ENCODE peak calls at places on chromosomes 4 and X, in eight cellular contexts. One of them, this sample, is unnamed.

GRCh38 chr4:156677136-156677535 is 294.5 kb downstream of the PDGFC start:
- DNase-seq in EL: peak
- DNase-seq in anterior cingulate cortex: no peak
- DNase-seq in C1 segment of cervical spinal cord: no peak
- DNase-seq in NCI-H1694 treated with DMSO at 0.1 percent for 48 hours: peak
- DNase-seq in heart right ventricle: no peak
- DNase-seq in choroid plexus epithelial cell: peak
- DNase-seq in NCI-H1092: no peak
- DNase-seq in this sample: peak

GRCh38 chr4:90127706-90128345 is 632 bp downstream of the CCSER1 start:
- DNase-seq in heart right ventricle: no peak
- DNase-seq in NCI-H1092: no peak
- DNase-seq in NCI-H1694 treated with DMSO at 0.1 percent for 48 hours: no peak
- DNase-seq in C1 segment of cervical spinal cord: no peak
- DNase-seq in anterior cingulate cortex: no peak
- DNase-seq in EL: no peak
- DNase-seq in choroid plexus epithelial cell: no peak
- DNase-seq in this sample: peak

GRCh38 chr4:55033296-55033695 is 92.1 kb downstream of the KDR start:
- DNase-seq in anterior cingulate cortex: no peak
- DNase-seq in C1 segment of cervical spinal cord: no peak
- DNase-seq in choroid plexus epithelial cell: no peak
- DNase-seq in NCI-H1092: no peak
- DNase-seq in heart right ventricle: no peak
- DNase-seq in EL: peak
- DNase-seq in NCI-H1694 treated with DMSO at 0.1 percent for 48 hours: no peak
- DNase-seq in this sample: no peak

GRCh38 chr4:658681-659667 is 15.1 kb downstream of the ATP5ME start:
- DNase-seq in choroid plexus epithelial cell: no peak
- DNase-seq in NCI-H1694 treated with DMSO at 0.1 percent for 48 hours: no peak
- DNase-seq in C1 segment of cervical spinal cord: no peak
- DNase-seq in EL: no peak
- DNase-seq in NCI-H1092: no peak
- DNase-seq in anterior cingulate cortex: no peak
- DNase-seq in heart right ventricle: no peak
- DNase-seq in this sample: no peak

GRCh38 chrX:79117078-79117477 is 27.4 kb upstream of the GPR174 start:
- DNase-seq in choroid plexus epithelial cell: no peak
- DNase-seq in anterior cingulate cortex: no peak
- DNase-seq in NCI-H1694 treated with DMSO at 0.1 percent for 48 hours: no peak
- DNase-seq in EL: no peak
- DNase-seq in C1 segment of cervical spinal cord: no peak
- DNase-seq in heart right ventricle: no peak
- DNase-seq in NCI-H1092: no peak
- DNase-seq in this sample: no peak

GRCh38 chrX:42602136-42602535 is 175.8 kb downstream of the PPP1R2C start:
- DNase-seq in heart right ventricle: no peak
- DNase-seq in NCI-H1092: no peak
- DNase-seq in choroid plexus epithelial cell: peak
- DNase-seq in C1 segment of cervical spinal cord: no peak
- DNase-seq in NCI-H1694 treated with DMSO at 0.1 percent for 48 hours: no peak
- DNase-seq in EL: no peak
- DNase-seq in anterior cingulate cortex: no peak
- DNase-seq in this sample: no peak

GRCh38 chr4:74364649-74365491 is at the start of gene EREG:
- DNase-seq in choroid plexus epithelial cell: peak
- DNase-seq in NCI-H1092: no peak
- DNase-seq in heart right ventricle: peak
- DNase-seq in anterior cingulate cortex: no peak
- DNase-seq in NCI-H1694 treated with DMSO at 0.1 percent for 48 hours: no peak
- DNase-seq in EL: peak
- DNase-seq in C1 segment of cervical spinal cord: no peak
- DNase-seq in this sample: peak

GRCh38 chrX:115571712-115572111 is 10.7 kb downstream of the PLS3 start:
- DNase-seq in heart right ventricle: no peak
- DNase-seq in C1 segment of cervical spinal cord: no peak
- DNase-seq in NCI-H1092: no peak
- DNase-seq in anterior cingulate cortex: no peak
- DNase-seq in NCI-H1694 treated with DMSO at 0.1 percent for 48 hours: no peak
- DNase-seq in choroid plexus epithelial cell: no peak
- DNase-seq in EL: peak
- DNase-seq in this sample: peak

GRCh38 chrX:133776072-133776471 is 209.3 kb downstream of the GPC3 start:
- DNase-seq in NCI-H1092: peak
- DNase-seq in choroid plexus epithelial cell: peak
- DNase-seq in C1 segment of cervical spinal cord: no peak
- DNase-seq in heart right ventricle: no peak
- DNase-seq in EL: peak
- DNase-seq in NCI-H1694 treated with DMSO at 0.1 percent for 48 hours: no peak
- DNase-seq in anterior cingulate cortex: peak
- DNase-seq in this sample: peak

GRCh38 chr4:8844976-8845690 is 26.5 kb downstream of the HMX1 start:
- DNase-seq in heart right ventricle: no peak
- DNase-seq in NCI-H1694 treated with DMSO at 0.1 percent for 48 hours: no peak
- DNase-seq in NCI-H1092: no peak
- DNase-seq in anterior cingulate cortex: no peak
- DNase-seq in C1 segment of cervical spinal cord: no peak
- DNase-seq in EL: no peak
- DNase-seq in choroid plexus epithelial cell: no peak
- DNase-seq in this sample: no peak

GRCh38 chr4:23097251-23097650 is 404.5 kb downstream of the GBA3 start:
- DNase-seq in heart right ventricle: no peak
- DNase-seq in NCI-H1694 treated with DMSO at 0.1 percent for 48 hours: no peak
- DNase-seq in NCI-H1092: no peak
- DNase-seq in EL: peak
- DNase-seq in C1 segment of cervical spinal cord: no peak
- DNase-seq in choroid plexus epithelial cell: peak
- DNase-seq in anterior cingulate cortex: no peak
- DNase-seq in this sample: no peak

GRCh38 chr4:57081651-57082349 is 28.4 kb downstream of the IGFBP7 start:
- DNase-seq in heart right ventricle: no peak
- DNase-seq in NCI-H1694 treated with DMSO at 0.1 percent for 48 hours: no peak
- DNase-seq in choroid plexus epithelial cell: no peak
- DNase-seq in anterior cingulate cortex: no peak
- DNase-seq in NCI-H1092: no peak
- DNase-seq in EL: no peak
- DNase-seq in C1 segment of cervical spinal cord: no peak
- DNase-seq in this sample: no peak

GRCh38 chr4:48963042-48963679 is 22.9 kb upstream of the CWH43 start:
- DNase-seq in NCI-H1092: peak
- DNase-seq in heart right ventricle: peak
- DNase-seq in choroid plexus epithelial cell: peak
- DNase-seq in C1 segment of cervical spinal cord: peak
- DNase-seq in EL: peak
- DNase-seq in anterior cingulate cortex: peak
- DNase-seq in NCI-H1694 treated with DMSO at 0.1 percent for 48 hours: peak
- DNase-seq in this sample: peak

GRCh38 chr4:53478671-53479456 is 101.4 kb downstream of the FIP1L1 start:
- DNase-seq in heart right ventricle: no peak
- DNase-seq in NCI-H1092: no peak
- DNase-seq in EL: peak
- DNase-seq in C1 segment of cervical spinal cord: no peak
- DNase-seq in NCI-H1694 treated with DMSO at 0.1 percent for 48 hours: no peak
- DNase-seq in choroid plexus epithelial cell: peak
- DNase-seq in anterior cingulate cortex: no peak
- DNase-seq in this sample: peak

GRCh38 chr4:15139599-15139998 is 137.3 kb downstream of the CPEB2 start:
- DNase-seq in C1 segment of cervical spinal cord: no peak
- DNase-seq in EL: no peak
- DNase-seq in NCI-H1694 treated with DMSO at 0.1 percent for 48 hours: no peak
- DNase-seq in NCI-H1092: no peak
- DNase-seq in choroid plexus epithelial cell: no peak
- DNase-seq in anterior cingulate cortex: no peak
- DNase-seq in heart right ventricle: no peak
- DNase-seq in this sample: no peak

GRCh38 chr4:132015321-132015720 is 1133.8 kb upstream of the PCDH10 start:
- DNase-seq in anterior cingulate cortex: no peak
- DNase-seq in choroid plexus epithelial cell: no peak
- DNase-seq in NCI-H1092: no peak
- DNase-seq in EL: no peak
- DNase-seq in heart right ventricle: no peak
- DNase-seq in C1 segment of cervical spinal cord: no peak
- DNase-seq in NCI-H1694 treated with DMSO at 0.1 percent for 48 hours: no peak
- DNase-seq in this sample: no peak

GRCh38 chr4:159027535-159027934 is 75.3 kb upstream of the RAPGEF2 start:
- DNase-seq in anterior cingulate cortex: no peak
- DNase-seq in heart right ventricle: no peak
- DNase-seq in NCI-H1694 treated with DMSO at 0.1 percent for 48 hours: no peak
- DNase-seq in EL: peak
- DNase-seq in C1 segment of cervical spinal cord: no peak
- DNase-seq in NCI-H1092: no peak
- DNase-seq in choroid plexus epithelial cell: peak
- DNase-seq in this sample: peak

GRCh38 chr4:113434247-113434587 is 327.3 kb downstream of the CAMK2D start:
- DNase-seq in EL: peak
- DNase-seq in anterior cingulate cortex: no peak
- DNase-seq in NCI-H1694 treated with DMSO at 0.1 percent for 48 hours: no peak
- DNase-seq in choroid plexus epithelial cell: peak
- DNase-seq in heart right ventricle: no peak
- DNase-seq in C1 segment of cervical spinal cord: no peak
- DNase-seq in NCI-H1092: no peak
- DNase-seq in this sample: no peak

GRCh38 chr4:78612398-78613005 is 60.9 kb downstream of the ANXA3 start:
- DNase-seq in heart right ventricle: peak
- DNase-seq in NCI-H1694 treated with DMSO at 0.1 percent for 48 hours: peak
- DNase-seq in EL: peak
- DNase-seq in choroid plexus epithelial cell: peak
- DNase-seq in NCI-H1092: peak
- DNase-seq in anterior cingulate cortex: no peak
- DNase-seq in C1 segment of cervical spinal cord: no peak
- DNase-seq in this sample: peak

GRCh38 chr4:73453701-73454005 is 17.6 kb downstream of the AFP start:
- DNase-seq in anterior cingulate cortex: no peak
- DNase-seq in NCI-H1092: no peak
- DNase-seq in choroid plexus epithelial cell: no peak
- DNase-seq in heart right ventricle: no peak
- DNase-seq in C1 segment of cervical spinal cord: no peak
- DNase-seq in NCI-H1694 treated with DMSO at 0.1 percent for 48 hours: no peak
- DNase-seq in EL: no peak
- DNase-seq in this sample: no peak

GRCh38 chr4:99949034-99949998 is 759 bp downstream of the H2AZ1 start:
- DNase-seq in NCI-H1694 treated with DMSO at 0.1 percent for 48 hours: peak
- DNase-seq in choroid plexus epithelial cell: peak
- DNase-seq in NCI-H1092: peak
- DNase-seq in anterior cingulate cortex: peak
- DNase-seq in C1 segment of cervical spinal cord: peak
- DNase-seq in heart right ventricle: peak
- DNase-seq in EL: peak
- DNase-seq in this sample: peak

GRCh38 chrX:49227726-49228125 is 5.4 kb downstream of the CACNA1F start:
- DNase-seq in NCI-H1092: no peak
- DNase-seq in C1 segment of cervical spinal cord: no peak
- DNase-seq in EL: no peak
- DNase-seq in choroid plexus epithelial cell: no peak
- DNase-seq in heart right ventricle: no peak
- DNase-seq in NCI-H1694 treated with DMSO at 0.1 percent for 48 hours: no peak
- DNase-seq in anterior cingulate cortex: no peak
- DNase-seq in this sample: no peak

GRCh38 chr4:38815879-38816782 is 11.5 kb upstream of the TLR1 start:
- DNase-seq in EL: no peak
- DNase-seq in C1 segment of cervical spinal cord: no peak
- DNase-seq in NCI-H1092: no peak
- DNase-seq in heart right ventricle: no peak
- DNase-seq in choroid plexus epithelial cell: peak
- DNase-seq in anterior cingulate cortex: no peak
- DNase-seq in NCI-H1694 treated with DMSO at 0.1 percent for 48 hours: no peak
- DNase-seq in this sample: peak

GRCh38 chr4:74021617-74022016 is 16.9 kb downstream of the CXCL3 start:
- DNase-seq in heart right ventricle: no peak
- DNase-seq in choroid plexus epithelial cell: no peak
- DNase-seq in EL: no peak
- DNase-seq in C1 segment of cervical spinal cord: no peak
- DNase-seq in NCI-H1694 treated with DMSO at 0.1 percent for 48 hours: no peak
- DNase-seq in NCI-H1092: no peak
- DNase-seq in anterior cingulate cortex: no peak
- DNase-seq in this sample: no peak

GRCh38 chr4:112327950-112328349 is 30.8 kb downstream of the ALPK1 start:
- DNase-seq in heart right ventricle: no peak
- DNase-seq in C1 segment of cervical spinal cord: no peak
- DNase-seq in NCI-H1092: peak
- DNase-seq in choroid plexus epithelial cell: peak
- DNase-seq in NCI-H1694 treated with DMSO at 0.1 percent for 48 hours: peak
- DNase-seq in anterior cingulate cortex: no peak
- DNase-seq in EL: peak
- DNase-seq in this sample: peak

GRCh38 chr4:15005474-15006115 is 3.3 kb downstream of the CPEB2 start:
- DNase-seq in NCI-H1092: no peak
- DNase-seq in anterior cingulate cortex: no peak
- DNase-seq in EL: peak
- DNase-seq in heart right ventricle: no peak
- DNase-seq in choroid plexus epithelial cell: no peak
- DNase-seq in C1 segment of cervical spinal cord: no peak
- DNase-seq in NCI-H1694 treated with DMSO at 0.1 percent for 48 hours: no peak
- DNase-seq in this sample: no peak

GRCh38 chr4:153645183-153645582 is 38.9 kb upstream of the TLR2 start:
- DNase-seq in NCI-H1092: no peak
- DNase-seq in heart right ventricle: no peak
- DNase-seq in choroid plexus epithelial cell: no peak
- DNase-seq in C1 segment of cervical spinal cord: no peak
- DNase-seq in NCI-H1694 treated with DMSO at 0.1 percent for 48 hours: no peak
- DNase-seq in anterior cingulate cortex: no peak
- DNase-seq in EL: peak
- DNase-seq in this sample: no peak

GRCh38 chr4:106222548-106222947 is 93.5 kb downstream of the TBCK start:
- DNase-seq in anterior cingulate cortex: no peak
- DNase-seq in choroid plexus epithelial cell: no peak
- DNase-seq in EL: no peak
- DNase-seq in heart right ventricle: no peak
- DNase-seq in C1 segment of cervical spinal cord: no peak
- DNase-seq in NCI-H1092: no peak
- DNase-seq in NCI-H1694 treated with DMSO at 0.1 percent for 48 hours: no peak
- DNase-seq in this sample: no peak

GRCh38 chr4:7970031-7970946 is 30.6 kb upstream of the AFAP1 start:
- DNase-seq in heart right ventricle: no peak
- DNase-seq in NCI-H1092: no peak
- DNase-seq in C1 segment of cervical spinal cord: no peak
- DNase-seq in anterior cingulate cortex: no peak
- DNase-seq in NCI-H1694 treated with DMSO at 0.1 percent for 48 hours: no peak
- DNase-seq in EL: peak
- DNase-seq in choroid plexus epithelial cell: peak
- DNase-seq in this sample: peak

This sample was measured in dermis blood vessel endothelial cell.